ENCODE peak calls at places on chromosomes 3 and 15, in nine cellular contexts. C, O, U, E, S, J, A, R and I are unnamed samples.

GRCh38 chr3:12507871-12508281 is 23.6 kb downstream of the TSEN2 start:
- DNase-seq in R (no peak), A (no peak), O (no peak), J (no peak), C (no peak), S (no peak), U (no peak), E (no peak), I (no peak)

GRCh38 chr15:101314301-101314700 is 19.3 kb upstream of the SNRPA1 start:
- DNase-seq in A (no peak), S (no peak), J (no peak), U (no peak), O (no peak), R (no peak), C (no peak), E (no peak), I (no peak)

GRCh38 chr3:127375151-127375937 is 87.5 kb upstream of the PRR20G start:
- DNase-seq in A (no peak), J (no peak), S (no peak), R (no peak), U (no peak), E (no peak), C (no peak), O (no peak), I (no peak)

GRCh38 chr15:35308802-35309201 is 223.7 kb upstream of the NANOGP8 start:
- DNase-seq in J (peak; percentile 55), A (no peak), R (peak; percentile 46), U (no peak), E (no peak), C (peak; percentile 34), O (no peak), S (no peak), I (no peak)

GRCh38 chr15:64035525-64035924 is 10.8 kb downstream of the DAPK2 start:
- DNase-seq in S (no peak), C (no peak), J (no peak), O (no peak), R (no peak), E (no peak), U (no peak), A (no peak), I (no peak)

GRCh38 chr15:100333236-100333635 is 8.5 kb downstream of the ADAMTS17 start:
- DNase-seq in J (no peak), E (no peak), A (no peak), R (no peak), C (no peak), U (no peak), S (no peak), O (no peak), I (no peak)

GRCh38 chr15:73927003-73927475 is 777 bp downstream of the LOXL1 start:
- DNase-seq in A (peak; percentile 88), O (peak; percentile 86), E (peak; percentile 81), J (peak; percentile 97), S (peak; percentile 33), U (no peak), R (peak; percentile 74), C (peak; percentile 64), I (peak; percentile 30)

GRCh38 chr3:160340351-160340750 is 58.7 kb downstream of the IFT80 start:
- DNase-seq in J (no peak), A (no peak), S (no peak), E (no peak), U (no peak), C (no peak), R (no peak), O (no peak), I (no peak)

GRCh38 chr3:37970802-37971201 is 19.8 kb upstream of the VILL start:
- DNase-seq in J (no peak), A (peak; percentile 64), O (peak; percentile 70), R (no peak), S (no peak), E (no peak), U (no peak), C (no peak), I (no peak)

DNA sequence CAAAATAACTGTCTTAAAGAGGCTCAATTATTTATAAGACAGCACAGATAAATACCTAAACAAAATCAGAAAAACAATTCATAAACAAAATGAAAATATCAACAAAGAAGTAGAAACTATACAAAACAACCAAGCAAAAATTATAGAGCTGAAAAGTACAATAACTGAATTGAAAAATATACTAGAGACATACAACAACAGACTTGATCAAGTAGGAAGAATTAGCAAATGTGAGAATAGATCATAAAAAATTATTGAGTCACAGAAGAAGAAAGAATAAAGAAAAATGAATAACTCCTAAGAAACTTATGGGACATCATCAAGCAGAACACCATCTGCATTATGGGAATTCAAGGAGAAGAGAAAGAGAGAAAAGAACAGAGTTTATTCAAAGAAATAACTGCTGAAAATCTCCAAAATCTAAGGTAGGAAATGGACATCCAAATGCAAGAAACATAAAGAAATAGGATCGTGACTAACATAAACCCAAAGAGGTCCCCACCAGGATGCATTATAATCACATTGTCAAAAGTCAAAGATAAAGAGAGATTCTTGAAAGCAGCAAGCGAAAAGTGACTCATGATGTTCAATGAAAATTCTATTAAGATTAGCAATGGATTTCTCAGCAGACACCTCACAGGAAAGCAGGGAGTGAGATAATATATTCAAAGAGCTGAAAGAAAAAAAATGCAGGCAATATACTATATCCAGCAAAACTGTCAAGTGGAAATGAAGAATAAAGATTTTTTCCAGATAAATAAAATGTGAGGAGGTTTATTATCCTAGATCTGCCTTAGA is 85.9 kb downstream of the DCLK3 start:
- DNase-seq in R (no peak), J (peak; percentile 14), O (no peak), U (no peak), S (no peak), C (no peak), E (no peak), A (no peak), I (no peak)
- H3K9me3 ChIP-seq in R (no peaks in the 10 kb centered on the region), J (peaks cover 6% of the 10 kb centered on the region), O (peaks cover 35% of the 10 kb centered on the region), U (peaks cover 12% of the 10 kb centered on the region), S (peaks cover 9% of the 10 kb centered on the region), C (no peaks in the 10 kb centered on the region), E (no peaks in the 10 kb centered on the region), A (peaks cover 3% of the 10 kb centered on the region), I (peaks cover 4% of the 10 kb centered on the region)

DNA sequence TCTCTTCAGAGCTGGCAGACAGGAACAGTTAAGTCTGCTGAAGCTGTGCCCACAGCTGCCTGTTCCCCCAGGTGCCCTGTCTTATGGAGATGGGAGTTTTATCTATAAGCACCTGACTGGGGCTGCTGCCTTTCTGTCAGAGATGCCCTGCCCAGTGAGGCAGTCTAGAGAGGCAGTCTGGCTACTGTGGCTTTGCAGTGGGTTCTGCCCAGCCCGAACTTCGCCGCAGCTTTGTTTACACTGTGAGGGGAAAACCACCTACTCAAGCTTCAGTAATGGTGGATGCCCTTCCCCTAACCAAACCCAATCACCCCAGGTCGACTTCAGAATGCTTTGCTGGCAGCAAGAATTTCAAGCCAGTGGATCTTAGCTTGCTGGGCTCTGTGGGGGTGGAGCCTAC is 91.2 kb downstream of the SLC25A26 start:
- DNase-seq in R (no peak), S (peak; percentile 29), A (no peak), O (no peak), E (no peak), U (no peak), J (no peak), C (no peak), I (no peak)
- H3K9me3 ChIP-seq in R (no peaks in the 10 kb centered on the region), S (peaks cover 7% of the 10 kb centered on the region), A (no peaks in the 10 kb centered on the region), O (no peaks in the 10 kb centered on the region), E (no peaks in the 10 kb centered on the region), U (no peaks in the 10 kb centered on the region), J (peaks cover 3% of the 10 kb centered on the region), C (no peaks in the 10 kb centered on the region), I (peaks cover 9% of the 10 kb centered on the region)

GRCh38 chr3:141618938-141619337 is 119.2 kb upstream of the RNF7 start:
- DNase-seq in R (no peak), A (no peak), S (no peak), E (no peak), C (no peak), O (no peak), U (no peak), J (no peak), I (no peak)

GRCh38 chr3:141619450-141619849 is 118.6 kb upstream of the RNF7 start:
- DNase-seq in A (no peak), U (no peak), O (no peak), S (no peak), C (no peak), J (no peak), R (no peak), E (no peak), I (no peak)

GRCh38 chr3:141618511-141618910 is 119.6 kb upstream of the RNF7 start:
- DNase-seq in S (no peak), U (no peak), J (no peak), R (no peak), C (no peak), A (no peak), E (no peak), O (no peak), I (no peak)

GRCh38 chr3:141623732-141624131 is 114.4 kb upstream of the RNF7 start:
- DNase-seq in O (no peak), R (no peak), U (no peak), J (no peak), C (no peak), S (no peak), A (no peak), E (no peak), I (no peak)

DNA sequence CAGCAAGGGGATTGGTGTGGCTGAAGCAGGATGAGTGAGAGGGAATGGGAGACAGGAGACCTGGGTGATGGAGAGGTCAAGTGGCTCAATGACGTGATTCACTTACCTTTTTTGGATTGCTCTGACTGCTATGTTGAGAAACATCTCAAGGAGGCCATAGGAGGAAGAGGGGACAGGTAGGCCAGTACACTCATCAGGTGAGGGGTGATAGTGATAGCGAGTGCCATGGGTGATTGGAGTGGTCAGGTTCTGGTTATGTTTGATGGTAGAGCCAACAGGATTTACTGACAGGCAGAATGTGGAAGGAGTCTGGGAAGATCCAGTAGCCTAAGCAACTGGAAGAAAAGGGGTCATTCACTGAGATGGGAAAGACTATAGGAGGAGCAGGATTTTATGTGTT is 120.0 kb upstream of the RNF7 start:
- DNase-seq in J (no peak), A (no peak), C (no peak), R (no peak), U (no peak), O (no peak), S (no peak), E (no peak), I (no peak)
- H3K9me3 ChIP-seq in J (peaks cover 4% of the 10 kb centered on the region), A (no peaks in the 10 kb centered on the region), C (no peaks in the 10 kb centered on the region), R (no peaks in the 10 kb centered on the region), U (no peaks in the 10 kb centered on the region), O (no peaks in the 10 kb centered on the region), S (no peaks in the 10 kb centered on the region), E (no peaks in the 10 kb centered on the region), I (no peaks in the 10 kb centered on the region)

GRCh38 chr3:155242342-155242741 is 51.1 kb downstream of the STRIT1 start:
- DNase-seq in S (no peak), E (no peak), A (no peak), C (no peak), J (no peak), U (no peak), R (no peak), O (no peak), I (no peak)

GRCh38 chr3:155243512-155243921 is 50.0 kb downstream of the STRIT1 start:
- DNase-seq in A (no peak), E (no peak), J (no peak), C (no peak), R (no peak), U (no peak), O (no peak), S (no peak), I (no peak)

GRCh38 chr3:155244699-155245098 is 48.8 kb downstream of the STRIT1 start:
- DNase-seq in J (no peak), C (no peak), U (no peak), S (no peak), O (no peak), A (no peak), E (no peak), R (no peak), I (no peak)

GRCh38 chr3:155241559-155241958 is 51.9 kb downstream of the STRIT1 start:
- DNase-seq in C (no peak), A (no peak), R (no peak), E (no peak), O (no peak), U (no peak), S (no peak), J (peak; percentile 53), I (no peak)

GRCh38 chr3:155244206-155244605 is 49.3 kb downstream of the STRIT1 start:
- DNase-seq in J (no peak), O (no peak), E (no peak), U (no peak), R (no peak), C (no peak), A (no peak), S (no peak), I (no peak)
- H3K9me3 ChIP-seq in J (peaks cover 2% of the 10 kb centered on the region), O (peaks cover 7% of the 10 kb centered on the region), E (no peaks in the 10 kb centered on the region), U (peaks cover 5% of the 10 kb centered on the region), R (no peaks in the 10 kb centered on the region), C (no peaks in the 10 kb centered on the region), A (no peaks in the 10 kb centered on the region), S (no peaks in the 10 kb centered on the region), I (no peaks in the 10 kb centered on the region)